ENCODE peak calls at places on chromosomes 6 and 20, in six cellular contexts. N, D, G, H, X and F are unnamed samples. For H3K27me3 and H3K36me3, the result is how much of the 10 kb centered on the place peaks cover.

GRCh38 chr20:50379049-50379990 is 130.9 kb upstream of the PTPN1 start:
- DNase-seq in H (peak), N (peak), D (peak), X (peak), G (peak), F (peak)

GRCh38 chr6:31701666-31702420 is 1.3 kb downstream of the ABHD16A start:
- DNase-seq in D (no peak), H (no peak), N (no peak), G (peak), X (no peak), F (no peak)

GRCh38 chr6:104885518-104886043 is 25.9 kb upstream of the HACE1 start:
- DNase-seq in N (no peak), X (no peak), G (no peak), H (no peak), D (no peak), F (no peak)

GRCh38 chr6:161031721-161032495 is 40.3 kb downstream of the MAP3K4 start:
- DNase-seq in X (peak), G (no peak), N (no peak), D (no peak), H (peak), F (peak)

GRCh38 chr6:13425971-13426931 is 61.1 kb downstream of the GFOD1 start:
- DNase-seq in H (peak), D (no peak), X (no peak), N (no peak), G (no peak), F (peak)

GRCh38 chr6:88013015-88013414 is 34.6 kb upstream of the SPACA1 start:
- DNase-seq in H (no peak), G (no peak), X (no peak), D (no peak), N (no peak), F (no peak)

GRCh38 chr6:111837641-111838500 is 35.4 kb downstream of the FYN start:
- DNase-seq in N (no peak), H (no peak), D (no peak), X (no peak), G (no peak), F (no peak)

GRCh38 chr20:33910529-33911327 is 83.0 kb upstream of the RALY start:
- DNase-seq in D (no peak), G (no peak), X (no peak), H (no peak), N (no peak), F (no peak)

GRCh38 chr20:58310291-58310782 is 822 bp downstream of the RAB22A start:
- DNase-seq in N (no peak), D (no peak), G (no peak), H (peak), X (no peak), F (peak)

GRCh38 chr20:29298759-29299613 is 1958.5 kb upstream of the DEFB115 start:
- DNase-seq in G (no peak), N (no peak), H (no peak), D (no peak), X (no peak), F (no peak)

GRCh38 chr6:122202576-122203137 is 196.8 kb upstream of the HSF2 start:
- DNase-seq in X (no peak), N (no peak), G (no peak), D (no peak), H (no peak), F (no peak)

GRCh38 chr6:117601811-117602150 is 530 bp downstream of the GOPC start:
- DNase-seq in D (no peak), N (peak), H (peak), X (no peak), G (no peak), F (peak)

GRCh38 chr6:138923561-138923960 is 64.5 kb downstream of the REPS1 start:
- DNase-seq in N (no peak), X (no peak), G (no peak), D (no peak), H (no peak), F (no peak)

GRCh38 chr20:21102691-21103311 is 3.4 kb downstream of the LINC00237 start:
- DNase-seq in X (peak), G (no peak), H (peak), N (peak), D (peak), F (no peak)

GRCh38 chr20:4942336-4942735 is 59.0 kb downstream of the SLC23A2 start:
- DNase-seq in N (no peak), D (no peak), G (no peak), H (no peak), X (no peak), F (no peak)

GRCh38 chr6:3385660-3386151 is 71.1 kb downstream of the SLC22A23 start:
- DNase-seq in G (no peak), D (no peak), H (no peak), N (no peak), X (no peak), F (no peak)

GRCh38 chr6:30192076-30192475 is 21.1 kb downstream of the TRIM26 start:
- DNase-seq in H (no peak), D (no peak), G (no peak), N (no peak), X (no peak), F (no peak)

GRCh38 chr6:25062070-25062811 is 126.5 kb upstream of the RIPOR2 start:
- DNase-seq in N (no peak), H (no peak), G (no peak), X (no peak), D (no peak), F (no peak)

GRCh38 chr6:95280690-95281273 is 296.6 kb upstream of the MANEA start:
- DNase-seq in H (no peak), N (no peak), X (peak), D (no peak), G (peak), F (peak)

GRCh38 chr6:28816909-28817807 is 106.6 kb downstream of the TRIM27 start:
- DNase-seq in X (peak), H (peak), N (no peak), D (no peak), G (no peak), F (peak)

GRCh38 chr6:12403201-12403826 is 113.2 kb downstream of the EDN1 start:
- DNase-seq in H (peak), G (no peak), D (no peak), X (no peak), N (no peak), F (peak)

GRCh38 chr6:3500262-3501001 is 43.6 kb upstream of the SLC22A23 start:
- DNase-seq in N (no peak), D (no peak), X (peak), H (peak), G (no peak), F (peak)

GRCh38 chr6:21022343-21023107 is 488.3 kb downstream of the CDKAL1 start:
- DNase-seq in N (peak), D (no peak), X (no peak), G (no peak), H (peak), F (peak)

GRCh38 chr6:23354004-23354403 is 772.0 kb upstream of the NRSN1 start:
- DNase-seq in G (no peak), H (no peak), N (no peak), D (no peak), X (no peak), F (no peak)

GRCh38 chr20:62552613-62553012 is 76.8 kb upstream of the GATA5 start:
- DNase-seq in X (no peak), G (no peak), N (no peak), D (no peak), H (no peak), F (no peak)
- H3K27me3 ChIP-seq in X (half or more), G (half or more), N (half or more), D (half or more), H (half or more), F (under half)

DNA sequence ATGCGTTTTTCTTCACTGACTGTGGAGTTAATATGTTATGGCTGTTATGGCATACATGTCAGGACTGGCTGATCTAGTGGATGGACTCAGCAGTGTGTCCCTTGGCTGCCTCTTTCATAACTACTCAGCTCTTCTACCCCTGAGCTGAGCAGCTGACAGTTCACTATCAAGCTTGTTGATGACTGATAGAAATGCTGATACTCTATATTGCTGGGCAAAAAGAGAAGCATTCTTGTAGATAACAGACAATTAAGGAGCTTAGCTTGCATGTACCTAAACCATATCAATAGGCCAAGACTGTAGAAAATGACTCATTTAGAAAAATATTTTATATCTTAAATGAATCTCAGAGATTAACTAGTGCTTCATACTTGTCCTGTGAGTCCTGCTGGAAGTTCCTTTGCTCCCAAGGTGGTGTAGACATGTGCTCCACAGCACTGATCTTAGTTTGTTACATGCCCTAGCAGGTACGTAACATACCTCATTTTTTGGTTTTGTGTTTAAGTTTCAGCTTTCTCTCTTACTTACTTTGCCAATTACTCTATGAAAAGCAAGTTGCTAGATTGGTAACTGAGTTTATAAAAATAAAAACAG is 236.9 kb downstream of the GMDS start:
- DNase-seq in D (no peak), G (no peak), H (peak), N (no peak), X (no peak), F (peak)
- H3K4me3 ChIP-seq in D (no peak), G (no peak), H (no peak), N (no peak), X (no peak), F (no peak)

GRCh38 chr6:33442283-33442682 is 12.1 kb upstream of the ZBTB9 start:
- DNase-seq in H (no peak), X (no peak), N (no peak), G (no peak), D (no peak), F (no peak)

GRCh38 chr6:33438978-33439594 is 15.3 kb upstream of the ZBTB9 start:
- DNase-seq in D (no peak), N (no peak), G (no peak), H (no peak), X (no peak), F (no peak)

GRCh38 chr6:33439956-33440648 is 14.3 kb upstream of the ZBTB9 start:
- DNase-seq in D (no peak), X (no peak), N (no peak), H (no peak), G (no peak), F (no peak)

GRCh38 chr6:33441457-33441856 is 12.9 kb upstream of the ZBTB9 start:
- DNase-seq in X (no peak), H (no peak), N (no peak), G (no peak), D (no peak), F (no peak)

DNA sequence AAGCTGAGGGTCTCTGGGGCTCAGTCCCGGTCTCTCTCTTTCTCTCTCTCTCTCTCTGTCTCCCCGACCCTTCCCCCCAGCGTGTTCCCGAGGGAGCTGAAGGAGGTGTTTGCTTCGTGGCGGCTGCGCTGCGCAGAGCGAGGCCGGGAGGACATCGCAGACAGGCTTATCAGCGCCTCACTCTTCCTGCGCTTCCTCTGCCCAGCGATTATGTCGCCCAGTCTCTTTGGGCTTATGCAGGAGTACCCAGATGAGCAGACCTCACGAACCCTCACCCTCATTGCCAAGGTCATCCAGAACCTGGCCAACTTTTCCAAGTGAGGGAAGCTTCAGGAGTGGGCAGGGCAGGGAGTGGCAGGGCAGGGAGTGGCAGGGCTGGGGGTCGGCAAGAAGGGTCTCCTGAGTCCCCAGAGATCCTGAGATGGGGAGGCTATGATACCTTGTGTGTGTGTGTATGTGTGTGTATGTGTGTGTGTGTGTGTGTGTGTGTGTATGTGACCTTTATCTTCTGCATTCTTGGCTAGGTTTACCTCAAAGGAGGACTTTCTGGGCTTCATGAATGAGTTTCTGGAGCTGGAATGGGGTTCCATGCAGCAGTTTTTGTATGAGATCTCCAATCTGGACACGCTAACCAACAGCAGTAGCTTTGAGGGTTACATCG is 13.6 kb upstream of the ZBTB9 start:
- DNase-seq in G (no peak), N (no peak), H (no peak), D (no peak), X (no peak), F (no peak)
- H3K36me3 ChIP-seq in G (under half), N (under half), H (under half), D (half or more), X (half or more), F (under half)

GRCh38 chr6:136994782-136995181 is 50.0 kb downstream of the IL20RA start:
- DNase-seq in X (no peak), N (no peak), H (no peak), G (no peak), D (no peak), F (no peak)

GRCh38 chr6:136990754-136991153 is 54.0 kb downstream of the IL20RA start:
- DNase-seq in H (no peak), D (no peak), N (no peak), X (no peak), G (no peak), F (no peak)

GRCh38 chr6:136989591-136990578 is 54.9 kb downstream of the IL20RA start:
- DNase-seq in X (no peak), D (no peak), G (peak), H (no peak), N (no peak), F (no peak)

GRCh38 chr6:136992113-136992512 is 52.7 kb downstream of the IL20RA start:
- DNase-seq in X (no peak), H (no peak), N (no peak), D (no peak), G (no peak), F (no peak)

DNA sequence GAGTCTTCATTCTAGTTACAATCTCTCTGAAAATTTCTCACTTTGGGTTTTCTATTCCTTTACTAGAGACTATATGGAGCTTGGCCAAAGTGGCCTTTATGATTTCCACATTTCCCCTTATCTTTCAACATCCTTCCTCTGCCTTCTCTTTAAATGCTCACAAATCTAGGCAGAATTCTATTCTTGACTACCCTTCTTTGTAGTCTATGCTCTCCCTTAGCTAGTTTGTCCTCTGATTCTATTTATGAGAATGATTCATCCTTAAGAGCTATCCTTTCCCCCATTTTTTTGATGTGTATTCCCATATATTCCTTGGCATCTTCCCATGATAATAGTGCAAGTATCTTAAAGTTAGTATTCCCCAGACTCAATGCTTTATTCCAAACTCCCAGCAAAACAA is 53.2 kb downstream of the IL20RA start:
- DNase-seq in X (no peak), H (no peak), N (no peak), G (no peak), D (no peak), F (no peak)
- H3K27me3 ChIP-seq in X (half or more), H (under half), N (half or more), G (under half), D (half or more), F (under half)

GRCh38 chr20:1804129-1804503 is 91.1 kb upstream of the SIRPA start:
- DNase-seq in D (no peak), G (no peak), H (no peak), N (no peak), X (no peak), F (no peak)
- H3K4me3 ChIP-seq in D (peak), G (peak), H (no peak), N (no peak), X (peak), F (no peak)

GRCh38 chr6:41594766-41595165 is 43.5 kb upstream of the MDFI start:
- DNase-seq in N (no peak), G (no peak), H (no peak), D (no peak), X (no peak), F (no peak)

GRCh38 chr6:41595166-41595565 is 43.1 kb upstream of the MDFI start:
- DNase-seq in G (no peak), H (no peak), N (no peak), D (no peak), X (no peak), F (no peak)

GRCh38 chr6:41594326-41594725 is 43.9 kb upstream of the MDFI start:
- DNase-seq in H (no peak), X (no peak), G (no peak), N (no peak), D (no peak), F (no peak)

GRCh38 chr6:41591859-41592502 is 45.8 kb downstream of the FOXP4 start:
- DNase-seq in X (peak), D (peak), N (peak), G (peak), H (peak), F (peak)

DNA sequence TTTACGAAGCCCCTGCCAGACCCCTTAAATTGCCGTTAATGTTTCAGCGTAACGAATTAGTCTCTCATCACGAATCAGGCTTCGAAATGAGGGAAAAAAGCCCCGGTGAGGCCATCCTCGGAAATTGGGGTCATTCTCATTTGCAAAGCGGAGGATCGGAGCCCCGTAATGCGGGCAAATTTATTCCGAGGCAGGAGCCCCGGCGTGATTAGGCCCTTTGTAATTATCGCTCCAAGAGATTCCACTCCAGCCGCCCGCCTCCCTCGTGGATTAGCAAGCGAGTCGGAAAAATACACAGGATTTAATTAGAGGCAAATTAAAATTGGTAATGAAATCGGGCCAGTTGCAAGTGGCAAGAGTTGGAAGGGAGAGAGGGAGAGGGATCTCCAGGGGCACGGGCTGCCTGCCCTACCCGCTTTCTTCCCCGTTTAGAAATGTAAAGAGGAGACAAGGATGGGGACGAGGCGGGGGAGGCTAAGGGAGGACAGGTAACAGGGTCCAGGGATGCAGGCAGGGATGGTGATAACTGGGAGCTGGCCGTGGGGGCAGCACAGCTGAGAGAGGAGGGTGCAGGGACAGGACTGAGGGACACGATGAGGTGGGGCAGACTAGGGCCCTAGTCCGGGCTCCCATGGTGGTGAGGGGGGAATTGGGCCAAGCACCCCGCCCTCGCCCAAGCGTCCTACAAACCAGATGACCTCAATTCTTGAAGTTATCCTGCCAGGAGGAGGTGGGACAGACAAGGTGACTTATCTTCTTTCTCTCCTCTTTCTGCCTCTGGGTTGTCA is 44.6 kb upstream of the MDFI start:
- DNase-seq in H (no peak), N (no peak), G (no peak), D (no peak), X (no peak), F (no peak)
- H3K36me3 ChIP-seq in H (under half), N (under half), G (under half), D (half or more), X (under half), F (under half)